ENCODE peak calls at places on chromosomes 1 and 21, in eight cellular contexts. D is astrocyte of the spinal cord, A is H7, X is AG09309, J is breast epithelium, M is PC-9, Q is HepG2, K is pancreas. W is an unnamed sample.

GRCh38 chr1:15950302-15950701 is 25.6 kb downstream of the ZBTB17 start:
- DNase-seq in X (no peak), M (no peak), K (no peak), J (no peak), A (no peak), D (no peak), Q (no peak), W (no peak)

GRCh38 chr1:198674009-198674408 is 35.2 kb downstream of the PTPRC start:
- DNase-seq in Q (no peak), M (no peak), X (no peak), A (no peak), K (no peak), J (no peak), D (no peak), W (no peak)

GRCh38 chr1:52423771-52424170 is 19.4 kb downstream of the PRPF38A start:
- DNase-seq in Q (no peak), X (no peak), J (no peak), A (no peak), M (no peak), K (no peak), D (no peak), W (no peak)

GRCh38 chr1:45299296-45299695 is 27.4 kb upstream of the HPDL start:
- DNase-seq in M (no peak), J (no peak), D (no peak), A (no peak), X (no peak), Q (no peak), K (no peak), W (no peak)

GRCh38 chr1:183872406-183872805 is 67.5 kb downstream of the RGL1 start:
- DNase-seq in M (no peak), J (no peak), D (no peak), X (no peak), K (no peak), Q (no peak), A (no peak), W (no peak)

GRCh38 chr1:198892065-198892464 is 253.2 kb downstream of the PTPRC start:
- DNase-seq in D (peak), X (no peak), Q (no peak), J (no peak), K (no peak), A (no peak), M (no peak), W (no peak)

GRCh38 chr21:16046625-16047340 is 317.0 kb downstream of the USP25 start:
- DNase-seq in K (no peak), D (peak), Q (no peak), A (no peak), M (no peak), J (no peak), X (peak), W (no peak)

GRCh38 chr1:44792736-44793502 is 4.9 kb upstream of the BEST4 start:
- DNase-seq in A (no peak), D (no peak), J (no peak), Q (no peak), M (no peak), X (no peak), K (peak), W (no peak)

GRCh38 chr1:233269656-233270055 is 25.9 kb downstream of the PCNX2 start:
- DNase-seq in X (peak), M (no peak), K (no peak), D (peak), A (no peak), Q (no peak), J (no peak), W (peak)

GRCh38 chr1:241825581-241825980 is 22.4 kb upstream of the EXO1 start:
- DNase-seq in K (no peak), D (peak), A (no peak), Q (no peak), X (no peak), M (no peak), J (no peak), W (no peak)

GRCh38 chr1:55234016-55234415 is 18.9 kb upstream of the USP24 start:
- DNase-seq in J (no peak), A (no peak), M (no peak), X (peak), Q (no peak), K (no peak), D (no peak), W (no peak)

GRCh38 chr1:960371-961131 is at the start of gene KLHL17:
- DNase-seq in D (peak), A (peak), X (no peak), M (peak), Q (peak), K (peak), J (no peak), W (no peak)

GRCh38 chr1:205610781-205611473 is 20.9 kb downstream of the ELK4 start:
- DNase-seq in J (no peak), K (no peak), D (no peak), X (no peak), M (no peak), A (no peak), Q (no peak), W (no peak)

GRCh38 chr1:208029381-208030319 is 118.7 kb upstream of the CD34 start:
- DNase-seq in A (no peak), K (no peak), J (no peak), D (peak), M (peak), Q (no peak), X (no peak), W (peak)

GRCh38 chr1:228366062-228366850 is 40.4 kb downstream of the TRIM11 start:
- DNase-seq in X (no peak), K (no peak), A (peak), D (no peak), J (no peak), Q (no peak), M (no peak), W (no peak)

GRCh38 chr1:113684153-113684541 is 75.1 kb downstream of the PHTF1 start:
- DNase-seq in M (no peak), A (no peak), D (peak), Q (no peak), X (no peak), K (no peak), J (no peak), W (peak)

GRCh38 chr1:59272507-59272906 is 24.4 kb upstream of the FGGY start:
- DNase-seq in X (no peak), M (no peak), A (no peak), Q (no peak), K (no peak), D (peak), J (no peak), W (peak)

GRCh38 chr1:171916315-171916771 is 75.0 kb downstream of the DNM3 start:
- DNase-seq in A (no peak), M (no peak), D (no peak), Q (no peak), J (no peak), K (no peak), X (no peak), W (no peak)

GRCh38 chr1:227323956-227324267 is 5.6 kb upstream of the CDC42BPA start:
- DNase-seq in A (no peak), M (no peak), Q (no peak), D (no peak), J (no peak), K (no peak), X (no peak), W (no peak)

GRCh38 chr1:168689726-168690602 is 39.0 kb downstream of the DPT start:
- DNase-seq in M (no peak), Q (peak), A (no peak), D (peak), X (no peak), J (no peak), K (peak), W (peak)
- H3K4me3 ChIP-seq in M (no peak), Q (peak), A (no peak), D (no peak), X (no peak), J (no peak), K (no peak), W (no peak)

GRCh38 chr1:234980657-234981396 is 147.8 kb downstream of the TOMM20 start:
- DNase-seq in K (peak), M (peak), Q (peak), D (peak), A (no peak), X (peak), J (peak), W (peak)
- H3K4me3 ChIP-seq in K (no peak), M (peak), Q (peak), D (no peak), A (no peak), X (no peak), J (no peak), W (peak)

DNA sequence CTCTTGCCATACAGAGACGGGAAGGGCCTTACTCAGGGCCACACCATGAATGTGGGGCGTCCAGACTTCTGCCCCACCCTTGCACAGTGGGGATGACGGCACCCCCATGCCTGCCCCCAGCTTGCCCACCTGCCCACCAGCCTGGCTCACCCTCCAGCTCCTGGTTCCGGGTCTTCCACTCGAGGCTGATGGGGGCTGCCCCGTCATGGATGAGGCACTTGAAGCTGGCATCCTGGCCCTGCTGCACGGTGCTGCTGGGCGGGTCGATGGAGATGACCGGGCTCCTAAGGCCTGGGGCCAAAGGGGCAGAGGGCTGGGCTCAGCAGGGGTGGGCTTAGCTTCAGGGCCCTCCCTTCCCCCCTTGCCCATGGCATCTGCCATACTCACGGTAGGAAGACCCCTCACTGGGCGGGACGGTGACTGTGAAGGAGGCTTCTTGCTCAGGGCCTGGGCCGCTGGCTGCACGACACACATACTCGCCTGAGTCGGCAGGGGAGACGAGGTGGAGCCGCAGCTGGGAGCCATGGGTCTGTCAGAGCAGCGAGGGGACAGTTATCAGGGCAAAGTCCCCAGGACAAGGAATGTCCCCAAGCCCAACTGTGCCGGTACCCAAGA is 29.9 kb downstream of the LDLRAD2 start:
- DNase-seq in M (no peak), K (no peak), D (no peak), J (no peak), A (no peak), Q (no peak), X (no peak), W (no peak)
- H3K4me3 ChIP-seq in M (no peak), K (no peak), D (no peak), J (no peak), A (no peak), Q (no peak), X (no peak), W (no peak)

GRCh38 chr1:89670168-89670567 is 37.2 kb downstream of the LRRC8C start:
- DNase-seq in X (no peak), A (no peak), Q (no peak), M (no peak), J (no peak), K (no peak), D (peak), W (no peak)

GRCh38 chr1:89671775-89672488 is 39.0 kb downstream of the LRRC8C start:
- DNase-seq in M (no peak), X (no peak), D (peak), Q (no peak), J (no peak), A (no peak), K (no peak), W (no peak)

GRCh38 chr1:89673251-89673650 is 40.3 kb downstream of the LRRC8C start:
- DNase-seq in Q (no peak), M (no peak), D (no peak), X (no peak), J (no peak), K (no peak), A (no peak), W (no peak)

GRCh38 chr1:89670711-89671110 is 37.8 kb downstream of the LRRC8C start:
- DNase-seq in J (no peak), D (no peak), K (no peak), M (no peak), Q (no peak), A (no peak), X (no peak), W (no peak)

DNA sequence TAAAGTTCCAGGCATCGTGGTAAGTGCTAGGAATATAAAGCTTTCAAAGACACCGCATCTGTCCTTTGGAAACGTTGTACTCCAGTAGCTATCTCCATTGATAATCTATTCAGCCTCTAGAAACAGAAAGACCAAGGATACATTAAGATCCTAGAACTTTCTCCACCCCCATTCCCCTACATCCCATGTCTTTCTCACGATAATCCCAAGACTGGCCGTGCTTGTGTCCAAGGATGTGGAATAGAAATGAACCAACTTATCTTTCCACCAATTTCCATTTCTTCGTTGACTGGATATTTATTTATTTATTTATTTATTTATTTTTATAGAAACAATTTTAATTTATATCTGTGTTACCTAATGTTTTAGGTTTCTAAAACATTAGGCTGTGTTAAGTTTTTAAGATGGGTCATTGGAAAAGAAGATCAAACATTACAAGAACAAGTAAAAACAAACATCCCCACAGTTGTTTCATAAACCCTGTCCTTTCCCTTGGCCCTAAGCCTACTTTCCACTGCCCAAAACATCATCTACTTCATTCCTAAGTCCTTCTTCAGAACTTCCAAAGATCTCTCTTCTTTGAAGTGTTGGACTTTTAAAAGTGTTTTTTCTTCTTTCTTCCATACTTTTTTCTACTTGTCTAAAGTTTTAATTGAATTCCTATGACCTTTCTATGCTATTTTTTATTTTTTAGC is 39.7 kb downstream of the LRRC8C start:
- DNase-seq in Q (no peak), K (no peak), J (no peak), D (peak), A (no peak), M (no peak), X (no peak), W (no peak)
- H3K4me3 ChIP-seq in Q (no peak), K (no peak), J (no peak), D (no peak), A (no peak), M (no peak), X (no peak), W (no peak)

GRCh38 chr1:117932576-117932975 is 3.0 kb downstream of the WDR3 start:
- DNase-seq in D (no peak), Q (no peak), K (peak), A (no peak), X (no peak), M (no peak), J (no peak), W (no peak)
- H3K4me3 ChIP-seq in D (no peak), Q (no peak), K (no peak), A (no peak), X (no peak), M (no peak), J (no peak), W (no peak)

GRCh38 chr1:244841274-244841927 is 5.9 kb downstream of the COX20 start:
- DNase-seq in M (no peak), D (no peak), Q (no peak), A (no peak), K (no peak), X (no peak), J (no peak), W (no peak)
- H3K4me3 ChIP-seq in M (no peak), D (no peak), Q (no peak), A (no peak), K (peak), X (no peak), J (no peak), W (no peak)

DNA sequence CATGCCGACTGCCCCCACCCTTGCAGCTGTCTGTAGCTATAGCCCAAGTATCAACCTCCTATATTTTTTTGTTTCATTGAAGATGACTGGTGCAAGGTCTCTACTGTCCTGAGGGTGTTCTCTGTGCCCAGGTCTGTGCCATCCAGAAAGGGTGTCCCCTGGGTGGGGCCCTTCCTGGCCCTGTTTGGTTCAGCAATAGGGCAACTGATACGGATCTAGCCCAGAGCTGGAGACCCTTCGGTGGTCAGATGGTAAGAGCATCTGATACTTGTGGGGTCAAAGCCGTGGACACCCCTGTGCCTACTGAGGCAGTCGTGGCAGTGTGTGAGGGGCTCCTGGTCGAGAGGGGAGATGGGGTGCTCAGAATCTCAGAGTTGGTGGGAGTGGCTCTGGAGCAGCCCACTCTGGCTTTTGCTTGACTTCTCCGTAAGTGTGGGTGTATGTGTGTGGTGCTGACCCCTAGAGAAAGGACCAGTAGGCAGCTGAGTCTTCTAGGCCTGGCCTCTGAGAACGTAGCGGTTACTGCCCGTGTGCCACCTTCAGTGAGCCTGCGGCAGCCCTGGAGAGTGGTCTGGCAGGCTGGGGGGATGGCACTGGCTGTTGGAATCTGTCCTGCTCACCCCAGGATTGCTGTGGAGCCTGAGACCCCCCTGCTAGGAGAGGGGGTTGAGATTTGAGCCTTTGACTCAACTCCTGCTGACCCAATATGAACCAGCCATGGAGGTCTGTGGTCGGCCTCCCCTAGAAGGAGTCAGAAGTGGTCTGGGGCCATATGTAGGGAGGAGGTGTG is 2.7 kb downstream of the AMPD2 start:
- DNase-seq in A (no peak), M (no peak), X (no peak), Q (no peak), J (no peak), D (no peak), K (peak), W (no peak)
- H3K4me3 ChIP-seq in A (no peak), M (no peak), X (peak), Q (peak), J (no peak), D (peak), K (no peak), W (peak)